ENCODE peak calls at places on chromosomes 7 and 10, in five cellular contexts. A, J, Q, K and E are unnamed samples.

GRCh38 chr7:150444674-150445365 is 5.6 kb upstream of the GIMAP8 start:
- DNase-seq in A (no peak), Q (no peak), K (no peak), J (no peak), E (no peak)

GRCh38 chr10:43922335-43923280 is 273.9 kb upstream of the ZNF32 start:
- DNase-seq in Q (no peak), A (peak; percentile 52), K (no peak), J (no peak), E (no peak)

GRCh38 chr7:92485267-92485892 is 7.6 kb upstream of the ERVW-1 start:
- DNase-seq in A (no peak), K (no peak), J (no peak), Q (no peak), E (no peak)

GRCh38 chr7:23469150-23469960 is 936 bp downstream of the IGF2BP3 start:
- DNase-seq in A (peak; percentile 68), K (no peak), J (no peak), Q (no peak), E (no peak)

GRCh38 chr10:13909911-13910617 is 323.3 kb downstream of the PRPF18 start:
- DNase-seq in K (no peak), J (no peak), Q (no peak), A (peak; percentile 24), E (no peak)

GRCh38 chr7:27165089-27165654 is at the start of gene HOXA9:
- DNase-seq in J (peak; percentile 98), K (peak; percentile 87), A (peak; percentile 61), Q (peak; percentile 27), E (no peak)

GRCh38 chr7:12389089-12389700 is 14.5 kb downstream of the VWDE start:
- DNase-seq in A (peak; percentile 82), K (peak; percentile 50), Q (peak; percentile 17), J (no peak), E (peak; percentile 15)

GRCh38 chr7:36186841-36187240 is 33.8 kb downstream of the EEPD1 start:
- DNase-seq in J (no peak), A (no peak), K (no peak), Q (no peak), E (no peak)